ENCODE peak calls at places on chromosomes 5 and 9, in nine cellular contexts. C is A549, J is MM.1S, M is SK-N-SH, F is HFFc6, L is dorsolateral prefrontal cortex, Q is body of pancreas, E is AG04450, O is MCF 10A. U is an unnamed sample.

GRCh38 chr9:95852059-95853032 is 23.1 kb upstream of the ERCC6L2 start:
- DNase-seq in C (peak), J (no peak), M (no peak), F (peak), L (no peak), Q (no peak), E (peak), O (peak), U (no peak)

GRCh38 chr9:14829204-14829603 is 81.0 kb downstream of the FREM1 start:
- DNase-seq in C (no peak), J (no peak), M (no peak), F (no peak), L (no peak), Q (no peak), E (no peak), O (no peak), U (no peak)

GRCh38 chr5:170161069-170161468 is 55.4 kb downstream of the FOXI1 start:
- DNase-seq in C (no peak), J (peak), M (no peak), F (no peak), L (no peak), Q (no peak), E (no peak), O (no peak), U (no peak)

GRCh38 chr5:116575635-116576042 is 1.0 kb upstream of the SEMA6A start:
- DNase-seq in C (no peak), J (no peak), M (no peak), F (no peak), L (peak), Q (peak), E (no peak), O (peak), U (no peak)

GRCh38 chr5:114361724-114362196 is at the start of gene KCNN2:
- DNase-seq in C (peak), J (peak), M (peak), F (peak), L (peak), Q (peak), E (peak), O (no peak), U (peak)

GRCh38 chr5:168916852-168917251 is 337.7 kb upstream of the PANK3 start:
- DNase-seq in C (no peak), J (no peak), M (no peak), F (no peak), L (no peak), Q (no peak), E (no peak), O (peak), U (no peak)

GRCh38 chr9:37464426-37465248 is 613 bp downstream of the ZBTB5 start:
- DNase-seq in C (peak), J (peak), M (no peak), F (peak), L (peak), Q (peak), E (no peak), O (peak), U (peak)

GRCh38 chr5:53568868-53569267 is 8.4 kb downstream of the NDUFS4 start:
- DNase-seq in C (no peak), J (no peak), M (no peak), F (no peak), L (no peak), Q (no peak), E (no peak), O (no peak), U (no peak)

GRCh38 chr5:119269061-119269579 is 86.7 kb upstream of the TNFAIP8 start:
- DNase-seq in C (no peak), J (peak), M (peak), F (peak), L (no peak), Q (peak), E (no peak), O (peak), U (peak)

GRCh38 chr5:144195443-144195842 is 24.8 kb downstream of the KCTD16 start:
- DNase-seq in C (no peak), J (no peak), M (no peak), F (no peak), L (no peak), Q (no peak), E (no peak), O (no peak), U (no peak)

GRCh38 chr9:104899759-104900247 is 28.2 kb downstream of the ABCA1 start:
- DNase-seq in C (no peak), J (no peak), M (no peak), F (no peak), L (no peak), Q (no peak), E (no peak), O (no peak), U (no peak)

GRCh38 chr5:112534564-112534963 is 115.5 kb upstream of the EPB41L4A start:
- DNase-seq in C (no peak), J (no peak), M (no peak), F (no peak), L (no peak), Q (no peak), E (no peak), O (no peak), U (peak)

GRCh38 chr9:76423216-76424177 is 29.3 kb upstream of the RFK start:
- DNase-seq in C (no peak), J (no peak), M (no peak), F (no peak), L (no peak), Q (no peak), E (no peak), O (no peak), U (no peak)

GRCh38 chr9:37262410-37262809 is 142.0 kb downstream of the ZCCHC7 start:
- DNase-seq in C (no peak), J (no peak), M (peak), F (peak), L (no peak), Q (no peak), E (peak), O (peak), U (peak)

GRCh38 chr9:131282688-131283422 is 6.5 kb upstream of the FAM78A start:
- DNase-seq in C (no peak), J (no peak), M (peak), F (no peak), L (no peak), Q (no peak), E (no peak), O (no peak), U (peak)

GRCh38 chr5:14216902-14217301 is 73.8 kb downstream of the TRIO start:
- DNase-seq in C (no peak), J (no peak), M (no peak), F (no peak), L (no peak), Q (no peak), E (no peak), O (no peak), U (peak)

GRCh38 chr9:81665514-81665838 is 23.9 kb downstream of the TLE1 start:
- DNase-seq in C (no peak), J (no peak), M (no peak), F (no peak), L (no peak), Q (no peak), E (no peak), O (no peak), U (no peak)

GRCh38 chr5:159133041-159133741 is 33.5 kb upstream of the EBF1 start:
- DNase-seq in C (peak), J (peak), M (peak), F (peak), L (no peak), Q (no peak), E (peak), O (peak), U (peak)

GRCh38 chr9:33687779-33688178 is 107.6 kb upstream of the PRSS3 start:
- DNase-seq in C (no peak), J (no peak), M (no peak), F (no peak), L (no peak), Q (no peak), E (no peak), O (peak), U (peak)

GRCh38 chr5:39355324-39355723 is 9.0 kb downstream of the C9 start:
- DNase-seq in C (no peak), J (no peak), M (no peak), F (no peak), L (no peak), Q (no peak), E (no peak), O (no peak), U (no peak)

GRCh38 chr5:108340131-108340530 is 41.8 kb downstream of the FBXL17 start:
- DNase-seq in C (no peak), J (no peak), M (no peak), F (no peak), L (no peak), Q (no peak), E (no peak), O (no peak), U (no peak)

GRCh38 chr5:134184155-134185135 is 7.7 kb upstream of the SKP1 start:
- DNase-seq in C (peak), J (peak), M (peak), F (peak), L (peak), Q (peak), E (no peak), O (peak), U (peak)

GRCh38 chr9:116450378-116451139 is 236.5 kb upstream of the TRIM32 start:
- DNase-seq in C (no peak), J (no peak), M (no peak), F (peak), L (no peak), Q (peak), E (peak), O (peak), U (no peak)

GRCh38 chr9:128882677-128883590 is 1.0 kb downstream of the LRRC8A start:
- DNase-seq in C (no peak), J (no peak), M (peak), F (no peak), L (no peak), Q (no peak), E (no peak), O (no peak), U (peak)

GRCh38 chr9:112819635-112820496 is 69.3 kb downstream of the SNX30 start:
- DNase-seq in C (peak), J (peak), M (peak), F (peak), L (no peak), Q (peak), E (peak), O (peak), U (peak)

GRCh38 chr9:15430920-15431844 is 8.5 kb downstream of the SNAPC3 start:
- DNase-seq in C (no peak), J (no peak), M (peak), F (no peak), L (no peak), Q (no peak), E (no peak), O (no peak), U (no peak)

GRCh38 chr9:71285191-71285656 is 163.8 kb upstream of the TRPM3 start:
- DNase-seq in C (peak), J (peak), M (peak), F (peak), L (peak), Q (peak), E (peak), O (peak), U (peak)

GRCh38 chr9:8261737-8262136 is 462.2 kb upstream of the DMAC1 start:
- DNase-seq in C (no peak), J (no peak), M (no peak), F (no peak), L (no peak), Q (no peak), E (no peak), O (no peak), U (no peak)

GRCh38 chr5:87115839-87116364 is 151.8 kb upstream of the RASA1 start:
- DNase-seq in C (no peak), J (no peak), M (no peak), F (no peak), L (no peak), Q (no peak), E (no peak), O (no peak), U (no peak)

GRCh38 chr9:36401179-36401740 is 1.2 kb upstream of the RNF38 start:
- DNase-seq in C (peak), J (peak), M (peak), F (peak), L (no peak), Q (peak), E (no peak), O (peak), U (peak)

GRCh38 chr5:102380174-102380573 is 84.1 kb upstream of the SLCO4C1 start:
- DNase-seq in C (no peak), J (no peak), M (no peak), F (no peak), L (no peak), Q (no peak), E (no peak), O (no peak), U (no peak)

GRCh38 chr5:142386151-142387021 is 61.6 kb upstream of the SPRY4 start:
- DNase-seq in C (no peak), J (no peak), M (no peak), F (no peak), L (no peak), Q (no peak), E (no peak), O (peak), U (no peak)

GRCh38 chr9:110986529-110986928 is 51.7 kb downstream of the LPAR1 start:
- DNase-seq in C (no peak), J (no peak), M (no peak), F (no peak), L (no peak), Q (no peak), E (no peak), O (no peak), U (no peak)

GRCh38 chr5:138271281-138271680 is 3.1 kb downstream of the GFRA3 start:
- DNase-seq in C (no peak), J (no peak), M (no peak), F (no peak), L (no peak), Q (no peak), E (no peak), O (no peak), U (no peak)

GRCh38 chr5:103472820-103473219 is 89.8 kb downstream of the NUDT12 start:
- DNase-seq in C (peak), J (no peak), M (no peak), F (peak), L (no peak), Q (no peak), E (no peak), O (peak), U (no peak)

GRCh38 chr5:166803058-166803457 is 1488.4 kb upstream of the WWC1 start:
- DNase-seq in C (no peak), J (no peak), M (no peak), F (no peak), L (no peak), Q (no peak), E (no peak), O (no peak), U (no peak)

GRCh38 chr5:35026941-35027340 is 20.8 kb downstream of the AGXT2 start:
- DNase-seq in C (no peak), J (no peak), M (no peak), F (no peak), L (no peak), Q (no peak), E (no peak), O (no peak), U (no peak)

GRCh38 chr5:35026280-35026840 is 21.4 kb downstream of the AGXT2 start:
- DNase-seq in C (no peak), J (no peak), M (no peak), F (no peak), L (no peak), Q (no peak), E (no peak), O (no peak), U (no peak)

GRCh38 chr5:35029333-35029732 is 18.4 kb downstream of the AGXT2 start:
- DNase-seq in C (no peak), J (no peak), M (no peak), F (peak), L (no peak), Q (no peak), E (no peak), O (peak), U (peak)

GRCh38 chr5:35031276-35031675 is 16.5 kb downstream of the AGXT2 start:
- DNase-seq in C (no peak), J (no peak), M (no peak), F (peak), L (no peak), Q (no peak), E (no peak), O (no peak), U (peak)

GRCh38 chr5:35030426-35030825 is 17.3 kb downstream of the AGXT2 start:
- DNase-seq in C (no peak), J (no peak), M (no peak), F (no peak), L (no peak), Q (no peak), E (no peak), O (no peak), U (no peak)
- TF ChIP-seq CTCF in C (no peak), J (no peak), M (no peak), F (peak), L (no peak), Q (no peak), E (no peak), O (no peak), U (no peak)

DNA sequence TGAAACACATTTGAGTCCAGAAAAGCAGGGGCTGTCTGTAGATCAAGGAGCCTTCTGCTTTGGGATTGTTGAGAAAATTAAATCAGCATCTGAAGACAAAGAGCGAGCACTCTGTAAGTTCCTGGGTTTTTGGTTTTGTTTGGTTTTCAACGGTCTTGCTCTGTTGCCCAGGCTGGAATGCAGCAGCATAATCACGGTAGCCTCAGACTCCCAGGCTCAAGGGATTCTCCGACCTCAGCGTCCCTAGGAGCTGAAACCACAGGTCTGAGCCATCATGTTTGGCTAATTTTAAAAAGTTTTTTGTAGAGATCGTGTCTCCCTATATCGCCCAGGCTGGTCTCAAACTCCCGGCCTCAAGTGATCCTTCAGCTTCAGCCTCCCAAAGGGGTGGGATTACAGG is 266.5 kb upstream of the ADAMTS16 start:
- DNase-seq in C (no peak), J (no peak), M (no peak), F (no peak), L (no peak), Q (no peak), E (no peak), O (no peak), U (no peak)
- TF ChIP-seq CTCF in C (no peak), J (no peak), M (no peak), F (no peak), L (no peak), Q (no peak), E (no peak), O (no peak), U (no peak)

GRCh38 chr5:148968311-148968710 is 94.6 kb downstream of the SH3TC2 start:
- DNase-seq in C (no peak), J (no peak), M (no peak), F (no peak), L (no peak), Q (no peak), E (no peak), O (no peak), U (no peak)

GRCh38 chr5:148969291-148969690 is 93.6 kb downstream of the SH3TC2 start:
- DNase-seq in C (no peak), J (no peak), M (no peak), F (peak), L (no peak), Q (no peak), E (no peak), O (no peak), U (no peak)

GRCh38 chr5:148972396-148972795 is 90.5 kb downstream of the SH3TC2 start:
- DNase-seq in C (no peak), J (no peak), M (no peak), F (no peak), L (no peak), Q (no peak), E (no peak), O (no peak), U (no peak)

GRCh38 chr5:148970876-148971275 is 92.0 kb downstream of the SH3TC2 start:
- DNase-seq in C (no peak), J (no peak), M (no peak), F (no peak), L (no peak), Q (no peak), E (no peak), O (no peak), U (no peak)

GRCh38 chr5:148970228-148970627 is 92.6 kb downstream of the SH3TC2 start:
- DNase-seq in C (no peak), J (no peak), M (no peak), F (no peak), L (no peak), Q (peak), E (no peak), O (peak), U (no peak)
- TF ChIP-seq CTCF in C (no peak), J (no peak), M (no peak), F (no peak), L (no peak), Q (no peak), E (no peak), O (no peak), U (no peak)

GRCh38 chr9:119349548-119349947 is 19.7 kb downstream of the BRINP1 start:
- DNase-seq in C (no peak), J (no peak), M (no peak), F (no peak), L (no peak), Q (no peak), E (no peak), O (no peak), U (peak)
- TF ChIP-seq CTCF in C (no peak), J (no peak), M (no peak), F (no peak), L (no peak), Q (no peak), E (no peak), O (no peak), U (no peak)

GRCh38 chr5:31990701-31991110 is 183.4 kb downstream of the GOLPH3 start:
- DNase-seq in C (peak), J (no peak), M (no peak), F (peak), L (no peak), Q (no peak), E (no peak), O (peak), U (no peak)

GRCh38 chr5:31990296-31990695 is 183.8 kb downstream of the GOLPH3 start:
- DNase-seq in C (no peak), J (no peak), M (no peak), F (no peak), L (no peak), Q (no peak), E (no peak), O (peak), U (no peak)

GRCh38 chr5:31986101-31986500 is 188.0 kb downstream of the GOLPH3 start:
- DNase-seq in C (no peak), J (no peak), M (no peak), F (no peak), L (no peak), Q (no peak), E (no peak), O (no peak), U (no peak)

GRCh38 chr5:31984691-31985090 is 189.4 kb downstream of the GOLPH3 start:
- DNase-seq in C (no peak), J (no peak), M (no peak), F (no peak), L (no peak), Q (no peak), E (no peak), O (no peak), U (no peak)

DNA sequence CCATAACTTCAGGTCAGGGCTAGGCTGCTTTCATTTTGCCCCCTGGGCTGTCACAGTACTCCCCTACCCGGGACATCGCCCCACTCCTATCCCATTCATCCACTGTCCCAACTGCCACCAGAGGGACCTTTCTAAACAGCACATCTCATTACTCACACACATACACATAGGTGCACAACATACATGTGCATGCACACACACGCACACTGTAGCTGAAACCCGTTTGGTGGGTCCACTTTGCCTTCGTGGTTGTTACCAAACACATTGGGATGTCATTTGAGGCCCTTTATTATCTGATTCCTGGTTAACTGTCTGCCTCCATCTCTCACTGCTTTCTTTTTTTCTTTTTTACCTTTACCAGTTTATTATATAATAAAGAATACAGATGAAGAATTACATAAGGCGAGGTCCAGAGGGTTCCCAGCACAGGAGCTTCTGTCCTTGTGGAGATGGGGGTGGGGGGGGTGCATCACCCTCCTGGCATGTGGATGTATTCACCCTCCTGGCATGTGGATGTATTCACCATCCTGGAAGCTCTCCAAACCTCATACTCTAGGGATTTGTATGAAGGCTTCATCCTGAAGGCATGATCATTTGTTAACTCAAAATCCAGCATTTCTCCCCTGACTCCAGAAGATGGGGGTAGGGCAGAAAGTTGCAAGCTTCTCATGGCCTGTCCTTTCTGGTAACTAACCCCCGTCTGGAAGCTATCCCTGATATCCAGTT is 186.0 kb downstream of the GOLPH3 start:
- DNase-seq in C (peak), J (no peak), M (no peak), F (peak), L (no peak), Q (no peak), E (peak), O (peak), U (peak)
- TF ChIP-seq CTCF in C (no peak), J (no peak), M (no peak), F (no peak), L (no peak), Q (no peak), E (no peak), O (no peak), U (no peak)